ENCODE peak calls at places on chromosomes 16 and 17, in five cellular contexts. O, Q, U, E and M are unnamed samples.

GRCh38 chr17:44314869-44315661 is 6.7 kb downstream of the RUNDC3A start:
- DNase-seq in O (no peak), Q (peak), U (no peak), E (peak), M (peak)

GRCh38 chr16:85969591-85969990 is 70.6 kb downstream of the IRF8 start:
- DNase-seq in O (no peak), Q (no peak), U (no peak), E (no peak), M (no peak)

GRCh38 chr17:67272312-67273050 is 27.5 kb upstream of the HELZ start:
- DNase-seq in O (no peak), Q (peak), U (no peak), E (no peak), M (no peak)

GRCh38 chr16:88387941-88388627 is 5.3 kb downstream of the ZNF469 start:
- DNase-seq in O (no peak), Q (no peak), U (no peak), E (no peak), M (peak)

GRCh38 chr16:53053967-53054669 is 673 bp upstream of the CHD9 start:
- DNase-seq in O (no peak), Q (no peak), U (no peak), E (peak), M (peak)

GRCh38 chr17:38608648-38609047 is 2.9 kb upstream of the SRCIN1 start:
- DNase-seq in O (no peak), Q (peak), U (no peak), E (no peak), M (peak)

GRCh38 chr17:8125947-8126305 is 2.0 kb upstream of the HES7 start:
- DNase-seq in O (no peak), Q (no peak), U (no peak), E (peak), M (no peak)

GRCh38 chr16:85738878-85739715 is 11.8 kb downstream of the C16orf74 start:
- DNase-seq in O (no peak), Q (no peak), U (no peak), E (peak), M (no peak)

GRCh38 chr17:16352838-16353701 is at the start of gene CENPV:
- DNase-seq in O (no peak), Q (peak), U (peak), E (peak), M (peak)

GRCh38 chr16:23141959-23142740 is 7.1 kb downstream of the USP31 start:
- DNase-seq in O (no peak), Q (no peak), U (no peak), E (no peak), M (no peak)

GRCh38 chr17:37476431-37477130 is 13.1 kb upstream of the DUSP14 start:
- DNase-seq in O (no peak), Q (no peak), U (no peak), E (no peak), M (peak)

GRCh38 chr17:75404739-75405364 is 626 bp downstream of the GRB2 start:
- DNase-seq in O (no peak), Q (peak), U (no peak), E (peak), M (no peak)

GRCh38 chr17:46817901-46818209 is 637 bp downstream of the WNT3 start:
- DNase-seq in O (no peak), Q (no peak), U (no peak), E (no peak), M (no peak)

GRCh38 chr17:36854982-36855381 is 82.3 kb upstream of the LHX1 start:
- DNase-seq in O (no peak), Q (no peak), U (no peak), E (no peak), M (no peak)

GRCh38 chr16:62298567-62298966 is 262.3 kb upstream of the CDH8 start:
- DNase-seq in O (no peak), Q (no peak), U (no peak), E (peak), M (no peak)

GRCh38 chr17:2138318-2138717 is 83.4 kb downstream of the HIC1 start:
- DNase-seq in O (peak), Q (no peak), U (no peak), E (peak), M (no peak)

GRCh38 chr17:75518983-75519540 is 2.7 kb downstream of the TSEN54 start:
- DNase-seq in O (no peak), Q (no peak), U (no peak), E (no peak), M (peak)

GRCh38 chr16:87765473-87765775 is 362 bp downstream of the KLHDC4 start:
- DNase-seq in O (no peak), Q (no peak), U (no peak), E (peak), M (no peak)

GRCh38 chr17:43380307-43380706 is 18.5 kb upstream of the ARL4D start:
- DNase-seq in O (no peak), Q (no peak), U (no peak), E (no peak), M (no peak)

GRCh38 chr16:90046122-90046970 is 27.1 kb upstream of the DBNDD1 start:
- DNase-seq in O (no peak), Q (no peak), U (no peak), E (peak), M (no peak)

GRCh38 chr16:55543470-55543869 is 23.0 kb upstream of the CAPNS2 start:
- DNase-seq in O (no peak), Q (no peak), U (no peak), E (peak), M (no peak)

GRCh38 chr16:56329887-56330286 is 95.5 kb downstream of the AMFR start:
- DNase-seq in O (no peak), Q (no peak), U (no peak), E (no peak), M (no peak)

GRCh38 chr16:25606069-25606468 is 85.7 kb upstream of the HS3ST4 start:
- DNase-seq in O (no peak), Q (no peak), U (no peak), E (no peak), M (no peak)

GRCh38 chr17:80786887-80787286 is 204.8 kb upstream of the CHMP6 start:
- DNase-seq in O (no peak), Q (no peak), U (no peak), E (no peak), M (no peak)
- TF ChIP-seq JUND in O (no peak), Q (no peak), U (no peak), E (no peak), M (no peak)

GRCh38 chr16:71426069-71426879 is 15.6 kb downstream of the TLE7 start:
- DNase-seq in O (peak), Q (peak), U (peak), E (peak), M (no peak)
- TF ChIP-seq JUND in O (no peak), Q (no peak), U (peak), E (no peak), M (no peak)

DNA sequence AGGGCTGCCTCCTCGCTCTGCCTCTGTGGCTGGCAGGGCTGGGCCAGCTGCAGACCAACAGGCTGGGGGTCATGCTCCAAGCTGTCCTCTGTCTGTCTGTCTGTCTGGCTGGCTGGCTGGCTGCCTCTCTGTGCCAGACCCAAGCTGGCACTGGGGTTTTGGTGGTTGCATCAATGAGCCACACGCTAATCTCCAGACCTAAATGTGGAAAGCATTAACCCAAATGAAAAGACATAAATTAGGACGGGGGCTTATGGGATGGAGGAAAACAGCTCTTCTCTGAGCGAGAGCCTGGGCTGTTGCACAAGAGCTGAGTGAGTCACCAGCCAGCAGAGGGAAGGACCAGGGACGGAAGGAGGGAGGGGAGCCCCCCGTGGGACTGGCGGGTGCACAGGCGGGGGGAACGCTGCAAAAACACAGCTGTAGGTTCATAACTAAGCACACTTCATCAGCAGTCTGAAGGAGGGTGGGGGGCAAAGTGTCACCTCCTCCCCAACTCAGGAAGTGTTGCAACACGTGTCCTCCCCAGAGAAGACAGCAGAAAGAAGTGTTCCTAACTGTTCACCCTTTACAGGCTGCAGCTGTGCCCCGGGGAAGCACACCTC is 83.4 kb downstream of the GAS7 start:
- DNase-seq in O (peak), Q (no peak), U (no peak), E (peak), M (no peak)
- TF ChIP-seq JUND in O (no peak), Q (peak), U (peak), E (peak), M (no peak)

DNA sequence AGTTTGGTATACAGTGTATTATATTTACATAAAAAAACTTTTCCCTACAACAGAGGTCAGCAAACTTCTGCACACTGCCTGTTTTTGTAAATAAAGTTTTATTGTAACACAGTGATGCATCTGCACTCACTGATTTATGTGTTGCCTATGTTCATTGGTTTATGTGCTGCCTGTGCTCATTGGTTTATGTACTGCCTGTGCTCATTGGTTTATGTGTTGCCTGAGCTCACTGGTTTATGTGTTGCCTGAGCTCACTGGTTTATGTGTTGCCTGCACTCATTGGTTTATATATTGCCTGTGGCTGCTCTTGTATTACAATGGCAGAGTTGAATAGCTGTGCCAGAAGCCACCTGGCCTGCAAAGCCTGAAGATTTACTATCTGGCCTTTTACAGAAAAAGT is 81.6 kb downstream of the MYH11 start:
- DNase-seq in O (peak), Q (no peak), U (peak), E (peak), M (peak)
- TF ChIP-seq JUND in O (no peak), Q (no peak), U (no peak), E (no peak), M (no peak)

GRCh38 chr17:48444531-48445247 is 14.7 kb upstream of the SKAP1 start:
- DNase-seq in O (no peak), Q (no peak), U (no peak), E (no peak), M (no peak)
- TF ChIP-seq JUND in O (no peak), Q (no peak), U (no peak), E (no peak), M (no peak)

GRCh38 chr17:30112794-30113193 is 3.8 kb upstream of the NSRP1 start:
- DNase-seq in O (no peak), Q (no peak), U (no peak), E (no peak), M (no peak)

GRCh38 chr17:30116661-30117547 is at the start of gene NSRP1:
- DNase-seq in O (peak), Q (peak), U (peak), E (peak), M (peak)

GRCh38 chr17:30116345-30116660 is 313 bp upstream of the NSRP1 start:
- DNase-seq in O (no peak), Q (no peak), U (no peak), E (no peak), M (no peak)

GRCh38 chr17:30117548-30118155 is 1.0 kb downstream of the NSRP1 start:
- DNase-seq in O (no peak), Q (no peak), U (no peak), E (no peak), M (no peak)

DNA sequence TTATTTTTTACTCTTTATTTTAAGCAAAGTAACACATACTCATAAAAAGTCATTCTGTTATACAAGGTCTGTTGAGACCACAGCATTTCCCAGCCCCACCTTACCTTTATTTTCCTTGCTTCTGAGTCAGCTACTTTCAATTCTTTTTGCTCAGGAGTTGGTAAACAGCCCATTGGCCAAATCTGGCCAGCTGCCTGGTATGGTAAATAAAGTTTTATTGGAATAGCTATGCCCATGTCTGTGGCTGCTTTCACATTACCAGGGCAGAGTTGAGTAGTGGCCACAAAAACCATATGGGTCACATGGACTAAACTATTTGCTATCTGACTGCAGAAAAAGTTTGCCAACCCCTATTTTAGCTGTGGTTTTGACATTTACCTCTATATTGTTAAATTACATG is 3.4 kb upstream of the NSRP1 start:
- DNase-seq in O (peak), Q (no peak), U (no peak), E (no peak), M (peak)
- TF ChIP-seq JUND in O (no peak), Q (no peak), U (no peak), E (no peak), M (no peak)

DNA sequence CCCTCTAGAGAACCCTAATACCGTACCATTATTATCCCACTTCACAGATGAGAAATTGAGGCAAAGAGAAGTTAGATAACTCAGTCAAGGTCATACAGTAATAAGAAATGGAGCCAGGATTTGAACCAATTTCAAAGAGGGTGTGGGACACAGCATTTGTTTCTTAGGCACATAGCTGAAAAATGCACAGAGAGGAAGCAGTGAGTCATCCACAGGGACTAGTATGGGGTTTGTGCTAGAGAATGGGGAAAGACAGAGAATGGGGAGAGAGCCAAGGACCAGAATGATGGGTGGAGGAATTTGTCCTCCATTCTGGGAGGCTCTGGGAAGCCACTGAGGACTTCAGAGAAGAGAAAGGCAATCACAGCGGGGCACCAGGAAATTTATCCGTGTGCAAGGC is 77.9 kb upstream of the ZFHX3 start:
- DNase-seq in O (no peak), Q (no peak), U (no peak), E (no peak), M (no peak)
- TF ChIP-seq JUND in O (no peak), Q (no peak), U (no peak), E (peak), M (no peak)

DNA sequence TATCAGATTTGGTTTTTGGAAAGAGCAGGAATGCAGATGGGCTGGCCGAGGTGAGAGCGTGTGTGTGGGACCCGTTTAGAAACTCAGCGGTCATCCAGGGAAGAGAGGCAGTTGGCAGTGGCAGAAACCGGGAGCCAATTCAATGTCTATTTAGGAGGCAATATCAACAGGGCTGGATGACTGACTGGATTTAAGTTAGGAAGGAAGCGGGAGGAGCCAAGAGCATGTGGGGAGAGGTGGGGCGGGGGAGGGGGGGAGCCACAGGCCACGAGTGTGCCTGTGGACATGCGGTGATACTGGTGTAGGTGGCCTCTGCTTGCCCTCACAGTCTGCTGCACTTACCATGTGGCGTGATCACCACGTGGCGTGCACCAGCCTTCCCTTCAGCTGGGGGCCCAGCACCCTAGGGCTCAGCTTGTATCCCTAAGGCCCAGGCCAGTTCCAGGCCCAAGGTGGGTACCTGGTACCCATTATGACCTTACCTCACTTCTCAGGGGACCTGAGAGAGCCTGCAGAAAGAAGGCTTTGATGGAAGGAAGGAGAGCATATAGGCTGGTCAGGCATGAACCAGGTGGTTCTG is 10.8 kb upstream of the TPPP3 start:
- DNase-seq in O (no peak), Q (no peak), U (no peak), E (no peak), M (no peak)
- TF ChIP-seq JUND in O (no peak), Q (no peak), U (no peak), E (no peak), M (no peak)